ENCODE peak calls at places on chromosomes 1 and 21, in nine cellular contexts. S is upper lobe of right lung; J is naive thymus-derived CD4-positive, alpha-beta T cell; U is activated CD8-positive, alpha-beta memory T cell treated with anti-CD3 and anti-CD28 coated beads, Interleukin-2, amount 50 U/mL, for 4 hours; P is C1 segment of cervical spinal cord; W is CD4-positive, alpha-beta memory T cell; X is ELR; D is A673; F is skeletal muscle cell. N is an unnamed sample.

GRCh38 chr1:156923565-156924477 is 3.4 kb downstream of the LRRC71 start:
- DNase-seq in S (no peak), J (no peak), U (no peak), P (no peak), W (no peak), X (no peak), D (no peak), F (no peak), N (no peak)

GRCh38 chr1:54619749-54620148 is 3.6 kb downstream of the FAM151A start:
- DNase-seq in S (no peak), J (no peak), U (no peak), P (no peak), W (no peak), X (no peak), D (no peak), F (no peak), N (no peak)

GRCh38 chr1:109671067-109671466 is 3.2 kb downstream of the GSTM2 start:
- DNase-seq in S (no peak), J (no peak), U (no peak), P (no peak), W (no peak), X (no peak), D (no peak), F (no peak), N (no peak)

GRCh38 chr1:82837261-82837660 is 1036.5 kb downstream of the ADGRL2 start:
- DNase-seq in S (no peak), J (no peak), U (no peak), P (no peak), W (no peak), X (no peak), D (no peak), F (no peak), N (no peak)

GRCh38 chr1:209721406-209721805 is 16.8 kb downstream of the HSD11B1 start:
- DNase-seq in S (no peak), J (no peak), U (no peak), P (no peak), W (no peak), X (no peak), D (no peak), F (no peak), N (no peak)

GRCh38 chr1:198893141-198893540 is 254.3 kb downstream of the PTPRC start:
- DNase-seq in S (no peak), J (no peak), U (no peak), P (no peak), W (no peak), X (no peak), D (peak), F (no peak), N (no peak)

GRCh38 chr21:16773206-16773605 is 739.6 kb upstream of the CXADR start:
- DNase-seq in S (no peak), J (no peak), U (no peak), P (no peak), W (no peak), X (peak), D (no peak), F (no peak), N (no peak)

GRCh38 chr1:97164276-97164639 is 442.7 kb downstream of the PTBP2 start:
- DNase-seq in S (no peak), J (no peak), U (no peak), P (no peak), W (no peak), X (no peak), D (no peak), F (no peak), N (no peak)

GRCh38 chr1:115301438-115302020 is 36.5 kb downstream of the NGF start:
- DNase-seq in S (no peak), J (no peak), U (no peak), P (no peak), W (no peak), X (no peak), D (no peak), F (no peak), N (no peak)

GRCh38 chr1:92728687-92729086 is 56.2 kb downstream of the EVI5 start:
- DNase-seq in S (no peak), J (no peak), U (no peak), P (no peak), W (no peak), X (peak), D (no peak), F (peak), N (no peak)

GRCh38 chr1:109923131-109923945 is 12.7 kb downstream of the CSF1 start:
- DNase-seq in S (no peak), J (no peak), U (no peak), P (no peak), W (no peak), X (peak), D (peak), F (no peak), N (no peak)

GRCh38 chr1:27116697-27117096 is 38.2 kb downstream of the SLC9A1 start:
- DNase-seq in S (no peak), J (no peak), U (no peak), P (no peak), W (no peak), X (no peak), D (no peak), F (no peak), N (no peak)

GRCh38 chr1:119159096-119159495 is 18.6 kb upstream of the WARS2 start:
- DNase-seq in S (no peak), J (no peak), U (no peak), P (no peak), W (no peak), X (peak), D (no peak), F (peak), N (no peak)